ENCODE peak calls at places on chromosomes 11 and 22, in nine cellular contexts. O is myocyte; U is kidney; F is tibial nerve; N is astrocyte of the spinal cord; B is left ventricle myocardium inferior; Y is activated CD4-positive, CD25-positive, alpha-beta regulatory T cell treated with anti-CD3 and anti-CD28 coated beads, Interleukin-2, amount 50 U/mL, for 16 hours; G is AG04449; W is HuH-7. P is an unnamed sample.

GRCh38 chr11:33259869-33260268 is 2.7 kb downstream of the HIPK3 start:
- DNase-seq in Y (no peak), O (no peak), U (no peak), B (no peak), G (no peak), W (no peak), F (no peak), N (no peak), P (no peak)

GRCh38 chr11:70212227-70212811 is 9.2 kb downstream of the FADD start:
- DNase-seq in O (no peak), Y (no peak), U (no peak), F (no peak), G (no peak), B (no peak), W (no peak), N (no peak), P (no peak)

GRCh38 chr11:83764643-83765042 is 478.5 kb upstream of the CCDC90B start:
- DNase-seq in G (no peak), B (no peak), Y (no peak), U (no peak), N (no peak), W (no peak), F (no peak), O (peak), P (no peak)

GRCh38 chr11:47460571-47461235 is 11.8 kb upstream of the RAPSN start:
- DNase-seq in N (no peak), O (no peak), W (no peak), F (no peak), U (peak), Y (no peak), B (no peak), G (no peak), P (no peak)

GRCh38 chr11:100830978-100831732 is 144.1 kb downstream of the ARHGAP42 start:
- DNase-seq in O (peak), G (peak), U (no peak), B (no peak), N (peak), W (no peak), F (no peak), Y (no peak), P (peak)

GRCh38 chr11:113907681-113908080 is 3.1 kb downstream of the HTR3B start:
- DNase-seq in N (no peak), O (no peak), F (no peak), Y (no peak), B (no peak), G (no peak), U (no peak), W (no peak), P (no peak)

GRCh38 chr11:128584253-128584652 is 3.1 kb downstream of the ETS1 start:
- DNase-seq in B (no peak), Y (no peak), N (no peak), F (no peak), G (no peak), U (no peak), O (no peak), W (no peak), P (no peak)

GRCh38 chr11:68396526-68396925 is 64.0 kb upstream of the PPP6R3 start:
- DNase-seq in G (no peak), U (no peak), F (no peak), Y (no peak), B (no peak), W (no peak), N (no peak), O (peak), P (no peak)

GRCh38 chr11:84800755-84801346 is 826.3 kb downstream of the DLG2 start:
- DNase-seq in U (no peak), Y (no peak), O (peak), B (no peak), W (peak), N (peak), F (no peak), G (peak), P (no peak)

GRCh38 chr11:115990004-115990447 is 485.8 kb upstream of the CADM1 start:
- DNase-seq in O (no peak), U (no peak), F (no peak), Y (no peak), W (peak), N (no peak), B (no peak), G (no peak), P (no peak)

GRCh38 chr22:41915035-41915782 is at the start of gene SHISA8:
- DNase-seq in G (no peak), U (no peak), B (peak), F (peak), N (peak), Y (no peak), W (peak), O (no peak), P (no peak)

GRCh38 chr11:62237499-62237898 is 4.5 kb upstream of the SCGB1D2 start:
- DNase-seq in B (no peak), W (no peak), U (no peak), Y (no peak), F (no peak), N (no peak), O (no peak), G (no peak), P (no peak)

GRCh38 chr11:620935-621814 is 3.6 kb downstream of the CDHR5 start:
- DNase-seq in O (no peak), F (no peak), G (no peak), N (no peak), Y (no peak), U (peak), W (no peak), B (no peak), P (no peak)

GRCh38 chr22:19480173-19480568 is 451 bp downstream of the CDC45 start:
- DNase-seq in G (no peak), B (no peak), U (no peak), N (no peak), F (no peak), O (no peak), Y (no peak), W (no peak), P (no peak)

GRCh38 chr11:118438314-118438931 is 2.1 kb downstream of the KMT2A start:
- DNase-seq in Y (no peak), B (peak), U (no peak), N (peak), G (peak), W (peak), O (peak), F (no peak), P (peak)

GRCh38 chr11:117026593-117027330 is 71.5 kb downstream of the SIK3 start:
- DNase-seq in G (peak), B (no peak), N (peak), U (no peak), F (no peak), Y (no peak), W (no peak), O (peak), P (no peak)

GRCh38 chr11:72015511-72016061 is 16.9 kb downstream of the IL18BP start:
- DNase-seq in G (no peak), Y (no peak), N (peak), F (no peak), W (peak), U (no peak), B (no peak), O (no peak), P (peak)

GRCh38 chr11:134266841-134267251 is 9.3 kb upstream of the GLB1L3 start:
- DNase-seq in N (peak), B (no peak), G (peak), Y (no peak), O (peak), U (no peak), F (no peak), W (no peak), P (peak)

GRCh38 chr11:130094614-130095013 is 24.9 kb downstream of the APLP2 start:
- DNase-seq in N (no peak), W (no peak), Y (no peak), F (no peak), B (no peak), G (no peak), U (no peak), O (no peak), P (no peak)

GRCh38 chr11:26599421-26599820 is 27.4 kb upstream of the MUC15 start:
- DNase-seq in W (no peak), U (no peak), N (peak), B (no peak), F (no peak), G (no peak), O (peak), Y (no peak), P (no peak)

GRCh38 chr22:50730941-50731661 is 6.9 kb upstream of the ACR start:
- DNase-seq in F (peak), B (peak), Y (no peak), G (no peak), U (peak), O (no peak), W (no peak), N (no peak), P (peak)

GRCh38 chr22:24087071-24087795 is 76.1 kb downstream of the CABIN1 start:
- DNase-seq in G (no peak), B (no peak), O (peak), W (no peak), U (peak), N (no peak), F (no peak), Y (no peak), P (peak)

GRCh38 chr22:48782326-48782725 is 1045.3 kb downstream of the BRD1 start:
- DNase-seq in O (no peak), W (no peak), U (no peak), Y (no peak), G (no peak), B (no peak), F (peak), N (no peak), P (peak)

GRCh38 chr22:19876314-19876940 is 21.8 kb upstream of the GNB1L start:
- DNase-seq in U (peak), W (no peak), Y (no peak), O (no peak), B (peak), F (peak), N (no peak), G (no peak), P (peak)

GRCh38 chr11:125924384-125925007 is 20.2 kb downstream of the DDX25 start:
- DNase-seq in O (no peak), U (no peak), N (no peak), F (no peak), W (no peak), B (no peak), G (no peak), Y (no peak), P (no peak)

GRCh38 chr22:28801845-28802594 is 1.7 kb upstream of the XBP1 start:
- DNase-seq in G (no peak), O (no peak), F (no peak), U (peak), W (peak), B (no peak), N (no peak), Y (no peak), P (no peak)

P was measured in lower leg skin.